ENCODE peak calls at places on chromosomes 6 and 20, in ten cellular contexts. G is SJSA1, L is stomach, W is psoas muscle, U is upper lobe of right lung, H is right lobe of liver, P is dorsolateral prefrontal cortex, Z is lower lobe of right lung, A is small intestine, F is HCT116. C is an unnamed sample.
A peak's percentile ranks its signal among the peaks of the same experiment; 100 is the strongest.

GRCh38 chr20:49775229-49775693 is 37.4 kb upstream of the SLC9A8 start:
- DNase-seq in F (peak; percentile 77), W (peak; percentile 77), G (peak; percentile 64), P (no peak), A (peak; percentile 96), L (peak; percentile 84), U (peak; percentile 71), Z (peak; percentile 65), H (no peak), C (peak; percentile 19)

GRCh38 chr6:79630883-79631799 is at the start of gene SH3BGRL2:
- DNase-seq in H (peak; percentile 98), U (peak; percentile 88), W (peak; percentile 73), Z (peak; percentile 85), G (peak; percentile 64), F (peak; percentile 46), P (peak; percentile 83), L (peak; percentile 95), A (peak; percentile 100), C (peak; percentile 95)

GRCh38 chr20:54914995-54915394 is 439.6 kb downstream of the DOK5 start:
- DNase-seq in G (no peak), F (no peak), P (no peak), U (no peak), A (no peak), L (no peak), Z (no peak), W (no peak), H (no peak), C (no peak)

GRCh38 chr6:112269165-112269564 is 14.8 kb upstream of the LAMA4 start:
- DNase-seq in P (no peak), W (no peak), F (no peak), U (no peak), Z (no peak), A (no peak), L (no peak), H (no peak), G (peak; percentile 22), C (no peak)

GRCh38 chr6:158805698-158806373 is 13.3 kb downstream of the EZR start:
- DNase-seq in P (no peak), Z (no peak), H (peak; percentile 18), L (peak; percentile 25), W (no peak), G (no peak), F (no peak), U (no peak), A (peak; percentile 85), C (no peak)

GRCh38 chr20:54475334-54476287 is at the start of gene DOK5:
- DNase-seq in G (no peak), L (no peak), Z (peak; percentile 42), P (peak; percentile 60), F (no peak), W (peak; percentile 53), H (no peak), U (no peak), A (no peak), C (peak; percentile 74)

GRCh38 chr6:16728513-16729182 is 32.6 kb downstream of the ATXN1 start:
- DNase-seq in A (no peak), U (no peak), Z (no peak), P (no peak), L (no peak), H (no peak), F (no peak), W (no peak), G (no peak), C (no peak)

GRCh38 chr6:169215201-169215661 is 38.4 kb downstream of the THBS2 start:
- DNase-seq in G (peak; percentile 27), Z (no peak), P (no peak), U (no peak), L (no peak), F (no peak), W (no peak), A (no peak), H (peak; percentile 23), C (no peak)

GRCh38 chr6:5338177-5338960 is 77.1 kb downstream of the FARS2 start:
- DNase-seq in W (no peak), P (no peak), U (no peak), F (no peak), G (no peak), L (no peak), H (no peak), A (no peak), Z (no peak), C (no peak)

GRCh38 chr6:140193269-140193668 is 818.8 kb upstream of the CITED2 start:
- DNase-seq in A (no peak), G (no peak), P (no peak), L (no peak), U (no peak), F (no peak), Z (no peak), W (no peak), H (no peak), C (no peak)

GRCh38 chr6:62285612-62286469 is at the start of gene KHDRBS2:
- DNase-seq in F (no peak), W (peak; percentile 79), L (peak; percentile 66), H (peak; percentile 71), P (peak; percentile 97), A (no peak), Z (peak; percentile 91), U (peak; percentile 95), G (no peak), C (peak; percentile 97)

GRCh38 chr6:89564752-89565427 is 73.7 kb downstream of the LYRM2 start:
- DNase-seq in H (peak; percentile 49), A (no peak), L (no peak), W (peak; percentile 19), F (no peak), P (no peak), U (no peak), Z (no peak), G (no peak), C (no peak)

GRCh38 chr6:89567635-89568390 is 70.7 kb downstream of the LYRM2 start:
- DNase-seq in A (no peak), L (no peak), U (no peak), P (no peak), Z (no peak), F (no peak), G (no peak), W (no peak), H (peak; percentile 64), C (no peak)

GRCh38 chr6:89563866-89564265 is 74.7 kb downstream of the LYRM2 start:
- DNase-seq in H (no peak), Z (no peak), F (no peak), G (no peak), U (no peak), W (no peak), P (no peak), A (no peak), L (no peak), C (no peak)

GRCh38 chr6:89566930-89567634 is 71.5 kb downstream of the LYRM2 start:
- DNase-seq in G (no peak), A (no peak), U (no peak), Z (no peak), P (peak; percentile 42), L (no peak), H (no peak), W (no peak), F (no peak), C (peak; percentile 94)

DNA sequence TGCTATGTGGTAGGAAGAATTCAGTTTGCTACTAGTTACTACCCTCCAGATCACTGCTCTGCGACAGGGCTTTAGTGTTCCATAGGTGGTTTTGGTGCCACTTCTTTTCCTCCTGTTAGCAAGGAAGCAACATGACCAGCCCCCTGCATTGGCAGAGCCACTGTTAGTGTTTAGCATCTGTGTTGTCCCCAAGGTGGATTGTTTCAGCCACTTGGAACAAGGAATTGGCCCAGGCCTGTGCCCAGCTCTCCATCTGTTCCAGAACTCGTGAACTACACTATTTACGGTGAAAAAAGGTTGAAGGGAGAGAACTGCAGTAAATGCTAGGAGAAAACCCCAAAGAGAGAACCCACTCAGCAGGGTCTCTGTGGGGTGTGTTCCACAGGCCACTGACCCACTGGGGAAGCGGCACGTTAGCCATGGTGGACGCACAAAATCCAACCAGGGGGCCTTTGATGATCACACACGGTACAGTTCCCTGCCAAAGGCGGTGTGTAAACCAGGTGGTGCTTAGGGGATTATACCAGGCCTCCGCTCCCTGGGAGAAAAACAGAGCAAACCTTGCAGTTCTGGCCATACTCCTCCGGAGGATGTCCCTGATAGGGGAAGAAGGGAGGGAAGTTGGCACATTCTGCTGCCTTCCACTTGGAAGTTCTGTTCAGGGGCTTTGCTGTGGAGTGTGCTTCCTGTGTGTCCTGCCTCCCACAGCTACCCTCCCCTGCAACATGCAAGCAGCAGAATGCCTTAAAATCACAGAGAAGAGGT is 72.4 kb downstream of the LYRM2 start:
- DNase-seq in G (no peak), H (no peak), U (no peak), P (no peak), L (no peak), A (no peak), Z (no peak), F (no peak), W (no peak), C (peak; percentile 31)
- H3K4me3 ChIP-seq in G (no peak overlapping the region), H (no peak overlapping the region), U (no peak overlapping the region), P (no peak overlapping the region), L (no peak overlapping the region), A (no peak overlapping the region), Z (no peak overlapping the region), F (no peak overlapping the region), W (no peak overlapping the region), C (no peak overlapping the region)

GRCh38 chr20:25120462-25120861 is 38.5 kb upstream of the VSX1 start:
- DNase-seq in Z (no peak), G (no peak), W (no peak), A (no peak), P (no peak), H (no peak), U (no peak), F (no peak), L (no peak), C (no peak)
- H3K27me3 ChIP-seq in Z (peaks cover 10% of the 10 kb centered on the region), G (no peaks in the 10 kb centered on the region), W (no peaks in the 10 kb centered on the region), A (no peaks in the 10 kb centered on the region), P (no peaks in the 10 kb centered on the region), H (no peaks in the 10 kb centered on the region), U (no peaks in the 10 kb centered on the region), F (peaks cover 17% of the 10 kb centered on the region), L (no peaks in the 10 kb centered on the region), C (peaks cover 13% of the 10 kb centered on the region)

DNA sequence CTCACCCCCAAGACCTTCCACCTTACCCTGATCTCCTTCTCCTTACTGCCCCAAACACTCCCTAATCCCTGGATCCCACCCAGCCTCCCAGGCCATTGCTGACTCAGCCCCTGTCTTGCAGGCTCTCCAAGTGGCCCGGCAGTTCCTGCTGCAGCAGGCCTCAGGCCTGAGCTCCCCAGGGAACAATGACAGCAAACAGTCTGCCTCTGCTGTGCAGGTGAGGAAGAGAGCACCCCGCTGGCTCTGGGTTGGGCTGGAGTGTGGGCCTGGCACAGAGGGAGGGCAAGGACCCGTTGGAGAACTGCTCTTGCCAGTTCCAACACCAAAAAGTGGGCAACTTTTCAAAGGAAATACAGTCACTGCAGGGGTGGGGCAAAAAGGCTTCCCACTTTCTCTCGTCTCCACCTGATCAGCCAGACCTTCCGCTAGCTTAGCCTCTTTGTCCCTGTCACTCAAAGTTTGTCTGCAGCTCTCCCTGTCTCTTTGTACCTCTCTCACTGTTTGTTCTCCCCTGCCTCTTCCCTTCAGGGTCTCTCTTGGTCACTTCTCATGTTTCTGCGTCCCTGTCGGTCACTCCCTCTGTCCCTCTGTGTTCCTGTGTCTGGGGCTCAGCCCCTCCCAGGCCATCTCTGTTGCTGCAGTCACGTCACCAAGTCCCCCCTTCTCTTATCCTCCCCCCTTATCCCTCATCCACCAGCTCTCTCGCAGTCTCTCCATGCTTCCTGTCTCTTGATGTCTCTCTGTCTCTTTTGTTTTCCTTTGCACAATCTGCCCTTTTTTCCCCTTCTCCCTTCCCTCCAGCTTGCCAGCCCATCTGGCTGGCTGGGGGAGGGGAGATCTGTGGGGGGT is 31.9 kb downstream of the FOXP4 start:
- DNase-seq in G (peak; percentile 69), L (peak; percentile 74), P (no peak), F (peak; percentile 48), H (peak; percentile 71), A (peak; percentile 41), Z (no peak), W (no peak), U (peak; percentile 73), C (peak; percentile 88)
- H3K4me3 ChIP-seq in G (no peak overlapping the region), L (no peak overlapping the region), P (no peak overlapping the region), F (no peak overlapping the region), H (no peak overlapping the region), A (no peak overlapping the region), Z (no peak overlapping the region), W (no peak overlapping the region), U (no peak overlapping the region), C (peak overlapping the region; percentile 27)

GRCh38 chr6:6753301-6753700 is 164.8 kb downstream of the LY86 start:
- DNase-seq in Z (no peak), W (no peak), P (no peak), U (no peak), A (no peak), F (no peak), L (no peak), G (no peak), H (no peak), C (no peak)
- H3K27me3 ChIP-seq in Z (no peaks in the 10 kb centered on the region), W (no peaks in the 10 kb centered on the region), P (no peaks in the 10 kb centered on the region), U (no peaks in the 10 kb centered on the region), A (no peaks in the 10 kb centered on the region), F (no peaks in the 10 kb centered on the region), L (no peaks in the 10 kb centered on the region), G (no peaks in the 10 kb centered on the region), H (no peaks in the 10 kb centered on the region), C (no peaks in the 10 kb centered on the region)

C was measured in neural progenitor cell.